ENCODE peak calls at places on chromosomes 12 and 14, in five cellular contexts. One of them, this sample, is unnamed.

GRCh38 chr14:44803239-44803905 is 158.4 kb downstream of the KLHL28 start:
- DNase-seq in progenitor cell of endocrine pancreas: no peak
- DNase-seq in PC-3: peak
- DNase-seq in renal cortical epithelial cell: peak
- DNase-seq in spleen: no peak
- DNase-seq in this sample: peak

GRCh38 chr14:37384870-37385596 is 187.3 kb downstream of the MIPOL1 start:
- DNase-seq in PC-3: no peak
- DNase-seq in renal cortical epithelial cell: no peak
- DNase-seq in spleen: no peak
- DNase-seq in progenitor cell of endocrine pancreas: no peak
- DNase-seq in this sample: no peak

GRCh38 chr14:34843011-34843554 is 32.1 kb downstream of the BAZ1A start:
- DNase-seq in PC-3: peak
- DNase-seq in spleen: no peak
- DNase-seq in renal cortical epithelial cell: peak
- DNase-seq in progenitor cell of endocrine pancreas: no peak
- DNase-seq in this sample: peak

GRCh38 chr12:47164730-47165439 is 85.1 kb upstream of the AMIGO2 start:
- DNase-seq in renal cortical epithelial cell: no peak
- DNase-seq in progenitor cell of endocrine pancreas: no peak
- DNase-seq in spleen: no peak
- DNase-seq in PC-3: peak
- DNase-seq in this sample: no peak

GRCh38 chr14:93458234-93458633 is 27.5 kb downstream of the UNC79 start:
- DNase-seq in renal cortical epithelial cell: no peak
- DNase-seq in spleen: no peak
- DNase-seq in progenitor cell of endocrine pancreas: no peak
- DNase-seq in PC-3: no peak
- DNase-seq in this sample: no peak

GRCh38 chr12:54452628-54453027 is 20.8 kb downstream of the GTSF1 start:
- DNase-seq in renal cortical epithelial cell: no peak
- DNase-seq in progenitor cell of endocrine pancreas: no peak
- DNase-seq in PC-3: no peak
- DNase-seq in spleen: no peak
- DNase-seq in this sample: no peak

GRCh38 chr14:76546426-76547221 is 170.7 kb downstream of the ESRRB start:
- DNase-seq in renal cortical epithelial cell: no peak
- DNase-seq in progenitor cell of endocrine pancreas: peak
- DNase-seq in PC-3: peak
- DNase-seq in spleen: no peak
- DNase-seq in this sample: peak

GRCh38 chr12:80702889-80703605 is 4.4 kb upstream of the MYF6 start:
- DNase-seq in spleen: no peak
- DNase-seq in renal cortical epithelial cell: peak
- DNase-seq in PC-3: peak
- DNase-seq in progenitor cell of endocrine pancreas: no peak
- DNase-seq in this sample: peak

GRCh38 chr14:23364604-23365352 is at the start of gene EFS:
- DNase-seq in PC-3: no peak
- DNase-seq in spleen: peak
- DNase-seq in renal cortical epithelial cell: no peak
- DNase-seq in progenitor cell of endocrine pancreas: no peak
- DNase-seq in this sample: no peak

GRCh38 chr14:93868165-93868564 is 59.0 kb upstream of the FAM181A start:
- DNase-seq in spleen: no peak
- DNase-seq in progenitor cell of endocrine pancreas: no peak
- DNase-seq in renal cortical epithelial cell: no peak
- DNase-seq in PC-3: no peak
- DNase-seq in this sample: no peak